ENCODE peak calls at places on chromosomes 6 and 20, in six cellular contexts. One of them, this sample, is unnamed.

GRCh38 chr20:41005361-41005729 is 23.3 kb upstream of the TOP1 start:
- DNase-seq in fibroblast of gingiva: peak
- DNase-seq in NCI-H748 treated with DMSO at 0.1 percent for 48 hours: no peak
- DNase-seq in CD8-positive, alpha-beta T cell: no peak
- DNase-seq in DMS153: no peak
- DNase-seq in adrenal gland: peak
- DNase-seq in this sample: peak

GRCh38 chr6:139364302-139364981 is 10.0 kb downstream of the CITED2 start:
- DNase-seq in fibroblast of gingiva: peak
- DNase-seq in NCI-H748 treated with DMSO at 0.1 percent for 48 hours: peak
- DNase-seq in CD8-positive, alpha-beta T cell: no peak
- DNase-seq in DMS153: peak
- DNase-seq in adrenal gland: no peak
- DNase-seq in this sample: peak

GRCh38 chr6:82371799-82372508 is 8.3 kb downstream of the TPBG start:
- DNase-seq in fibroblast of gingiva: peak
- DNase-seq in NCI-H748 treated with DMSO at 0.1 percent for 48 hours: no peak
- DNase-seq in CD8-positive, alpha-beta T cell: no peak
- DNase-seq in DMS153: no peak
- DNase-seq in adrenal gland: no peak
- DNase-seq in this sample: no peak

GRCh38 chr6:169224185-169224695 is 29.4 kb downstream of the THBS2 start:
- DNase-seq in fibroblast of gingiva: no peak
- DNase-seq in NCI-H748 treated with DMSO at 0.1 percent for 48 hours: no peak
- DNase-seq in CD8-positive, alpha-beta T cell: no peak
- DNase-seq in DMS153: no peak
- DNase-seq in adrenal gland: peak
- DNase-seq in this sample: no peak

GRCh38 chr6:54737247-54737646 is 109.3 kb upstream of the FAM83B start:
- DNase-seq in fibroblast of gingiva: no peak
- DNase-seq in NCI-H748 treated with DMSO at 0.1 percent for 48 hours: no peak
- DNase-seq in CD8-positive, alpha-beta T cell: no peak
- DNase-seq in DMS153: no peak
- DNase-seq in adrenal gland: no peak
- DNase-seq in this sample: no peak

GRCh38 chr20:6395695-6396094 is 272.9 kb upstream of the FERMT1 start:
- DNase-seq in fibroblast of gingiva: no peak
- DNase-seq in NCI-H748 treated with DMSO at 0.1 percent for 48 hours: peak
- DNase-seq in CD8-positive, alpha-beta T cell: no peak
- DNase-seq in DMS153: peak
- DNase-seq in adrenal gland: no peak
- DNase-seq in this sample: peak

GRCh38 chr6:17477356-17477755 is 84.0 kb downstream of the CAP2 start:
- DNase-seq in fibroblast of gingiva: no peak
- DNase-seq in NCI-H748 treated with DMSO at 0.1 percent for 48 hours: no peak
- DNase-seq in CD8-positive, alpha-beta T cell: no peak
- DNase-seq in DMS153: no peak
- DNase-seq in adrenal gland: no peak
- DNase-seq in this sample: no peak

GRCh38 chr6:139342957-139343750 is 31.3 kb downstream of the CITED2 start:
- DNase-seq in fibroblast of gingiva: no peak
- DNase-seq in NCI-H748 treated with DMSO at 0.1 percent for 48 hours: no peak
- DNase-seq in CD8-positive, alpha-beta T cell: no peak
- DNase-seq in DMS153: no peak
- DNase-seq in adrenal gland: no peak
- DNase-seq in this sample: no peak

GRCh38 chr6:135281227-135281626 is 100.1 kb downstream of the MYB start:
- DNase-seq in fibroblast of gingiva: no peak
- DNase-seq in NCI-H748 treated with DMSO at 0.1 percent for 48 hours: no peak
- DNase-seq in CD8-positive, alpha-beta T cell: no peak
- DNase-seq in DMS153: no peak
- DNase-seq in adrenal gland: no peak
- DNase-seq in this sample: no peak

GRCh38 chr20:43963233-43963632 is 48.6 kb downstream of the TOX2 start:
- DNase-seq in fibroblast of gingiva: no peak
- DNase-seq in NCI-H748 treated with DMSO at 0.1 percent for 48 hours: no peak
- DNase-seq in CD8-positive, alpha-beta T cell: no peak
- DNase-seq in DMS153: no peak
- DNase-seq in adrenal gland: no peak
- DNase-seq in this sample: no peak

GRCh38 chr20:39248851-39249485 is 286.8 kb downstream of the DHX35 start:
- DNase-seq in fibroblast of gingiva: no peak
- DNase-seq in NCI-H748 treated with DMSO at 0.1 percent for 48 hours: no peak
- DNase-seq in CD8-positive, alpha-beta T cell: no peak
- DNase-seq in DMS153: no peak
- DNase-seq in adrenal gland: no peak
- DNase-seq in this sample: no peak

This sample was measured in NCI-H345.